ENCODE peak calls at places on chromosomes 1 and 21, in four cellular contexts. V is IMR-90, B is left ventricle myocardium inferior, L is NB4. W is an unnamed sample.

GRCh38 chr1:73907051-73907450 is 290.9 kb downstream of the LRRIQ3 start:
- DNase-seq in V (no peak), B (no peak), L (no peak), W (no peak)

GRCh38 chr21:15005391-15005790 is 59.4 kb downstream of the NRIP1 start:
- DNase-seq in V (peak), L (no peak), B (no peak), W (peak)

GRCh38 chr1:27116697-27117096 is 38.2 kb downstream of the SLC9A1 start:
- DNase-seq in B (no peak), L (peak), V (no peak), W (no peak)

GRCh38 chr1:194280463-194280862 is 1094.0 kb upstream of the B3GALT2 start:
- DNase-seq in V (no peak), L (no peak), B (no peak), W (no peak)

GRCh38 chr1:230823835-230824485 is 44.4 kb downstream of the C1orf198 start:
- DNase-seq in B (no peak), V (no peak), L (no peak), W (no peak)

GRCh38 chr1:218430346-218430745 is 85.2 kb downstream of the TGFB2 start:
- DNase-seq in B (no peak), L (no peak), V (no peak), W (no peak)

GRCh38 chr1:169240449-169241242 is 127.0 kb downstream of the NME7 start:
- DNase-seq in L (no peak), V (peak), B (no peak), W (no peak)

GRCh38 chr21:34580181-34580700 is 34.7 kb downstream of the RCAN1 start:
- DNase-seq in V (no peak), L (no peak), B (peak), W (peak)

GRCh38 chr1:198845851-198846250 is 207.0 kb downstream of the PTPRC start:
- DNase-seq in L (no peak), B (no peak), V (peak), W (no peak)

GRCh38 chr1:15426492-15427279 is 11.6 kb upstream of the CTRC start:
- DNase-seq in V (peak), L (peak), B (no peak), W (peak)

GRCh38 chr1:223153177-223154119 is 10.4 kb upstream of the TLR5 start:
- DNase-seq in B (no peak), V (peak), L (peak), W (no peak)

GRCh38 chr21:46424621-46425020 is 34.1 kb upstream of the DIP2A start:
- DNase-seq in L (no peak), V (no peak), B (no peak), W (no peak)

W was measured in ovary.